ENCODE peak calls at places on chromosomes 2 and 18, in nine cellular contexts. One of them, this sample, is unnamed.

GRCh38 chr18:13003466-13003896 is 12.3 kb downstream of the CEP192 start:
- DNase-seq in hepatocyte: peak
- DNase-seq in activated CD4-positive, alpha-beta T cell treated with anti-CD3 and anti-CD28 coated beads, Interleukin-2, amount 50 U/mL, for 48 hours: no peak
- DNase-seq in activated naive CD4-positive, alpha-beta T cell treated with anti-CD3 and anti-CD28 coated beads, Interleukin-2, amount 10 ng/mL, durations not matched to agents 7 days and 5 days: peak
- DNase-seq in T47D: peak
- DNase-seq in KBM-7: peak
- DNase-seq in T-cell: no peak
- DNase-seq in NCI-H226: peak
- DNase-seq in dermis blood vessel endothelial cell: peak
- DNase-seq in this sample: no peak

GRCh38 chr2:38605298-38605830 is 2.6 kb upstream of the HNRNPLL start:
- DNase-seq in hepatocyte: no peak
- DNase-seq in T47D: no peak
- DNase-seq in dermis blood vessel endothelial cell: no peak
- DNase-seq in KBM-7: no peak
- DNase-seq in activated CD4-positive, alpha-beta T cell treated with anti-CD3 and anti-CD28 coated beads, Interleukin-2, amount 50 U/mL, for 48 hours: no peak
- DNase-seq in NCI-H226: no peak
- DNase-seq in activated naive CD4-positive, alpha-beta T cell treated with anti-CD3 and anti-CD28 coated beads, Interleukin-2, amount 10 ng/mL, durations not matched to agents 7 days and 5 days: no peak
- DNase-seq in T-cell: no peak
- DNase-seq in this sample: no peak

GRCh38 chr18:56516769-56517168 is 121.6 kb downstream of the TXNL1 start:
- DNase-seq in dermis blood vessel endothelial cell: no peak
- DNase-seq in T47D: no peak
- DNase-seq in hepatocyte: no peak
- DNase-seq in activated CD4-positive, alpha-beta T cell treated with anti-CD3 and anti-CD28 coated beads, Interleukin-2, amount 50 U/mL, for 48 hours: no peak
- DNase-seq in activated naive CD4-positive, alpha-beta T cell treated with anti-CD3 and anti-CD28 coated beads, Interleukin-2, amount 10 ng/mL, durations not matched to agents 7 days and 5 days: no peak
- DNase-seq in NCI-H226: peak
- DNase-seq in T-cell: no peak
- DNase-seq in KBM-7: no peak
- DNase-seq in this sample: no peak

GRCh38 chr2:88765154-88765948 is 73.9 kb downstream of the RPIA start:
- DNase-seq in hepatocyte: no peak
- DNase-seq in activated CD4-positive, alpha-beta T cell treated with anti-CD3 and anti-CD28 coated beads, Interleukin-2, amount 50 U/mL, for 48 hours: peak
- DNase-seq in activated naive CD4-positive, alpha-beta T cell treated with anti-CD3 and anti-CD28 coated beads, Interleukin-2, amount 10 ng/mL, durations not matched to agents 7 days and 5 days: peak
- DNase-seq in NCI-H226: peak
- DNase-seq in KBM-7: no peak
- DNase-seq in dermis blood vessel endothelial cell: peak
- DNase-seq in T-cell: peak
- DNase-seq in T47D: no peak
- DNase-seq in this sample: no peak

GRCh38 chr2:33153008-33153407 is 206.3 kb downstream of the LTBP1 start:
- DNase-seq in KBM-7: no peak
- DNase-seq in dermis blood vessel endothelial cell: no peak
- DNase-seq in NCI-H226: peak
- DNase-seq in T47D: no peak
- DNase-seq in T-cell: no peak
- DNase-seq in activated naive CD4-positive, alpha-beta T cell treated with anti-CD3 and anti-CD28 coated beads, Interleukin-2, amount 10 ng/mL, durations not matched to agents 7 days and 5 days: no peak
- DNase-seq in hepatocyte: no peak
- DNase-seq in activated CD4-positive, alpha-beta T cell treated with anti-CD3 and anti-CD28 coated beads, Interleukin-2, amount 50 U/mL, for 48 hours: no peak
- DNase-seq in this sample: no peak

GRCh38 chr2:155223781-155224406 is 525.4 kb downstream of the KCNJ3 start:
- DNase-seq in T-cell: no peak
- DNase-seq in hepatocyte: peak
- DNase-seq in dermis blood vessel endothelial cell: no peak
- DNase-seq in KBM-7: peak
- DNase-seq in NCI-H226: no peak
- DNase-seq in activated CD4-positive, alpha-beta T cell treated with anti-CD3 and anti-CD28 coated beads, Interleukin-2, amount 50 U/mL, for 48 hours: no peak
- DNase-seq in T47D: peak
- DNase-seq in activated naive CD4-positive, alpha-beta T cell treated with anti-CD3 and anti-CD28 coated beads, Interleukin-2, amount 10 ng/mL, durations not matched to agents 7 days and 5 days: no peak
- DNase-seq in this sample: no peak

GRCh38 chr2:60152226-60152833 is 401.1 kb downstream of the BCL11A start:
- DNase-seq in activated naive CD4-positive, alpha-beta T cell treated with anti-CD3 and anti-CD28 coated beads, Interleukin-2, amount 10 ng/mL, durations not matched to agents 7 days and 5 days: no peak
- DNase-seq in NCI-H226: no peak
- DNase-seq in dermis blood vessel endothelial cell: peak
- DNase-seq in T47D: peak
- DNase-seq in T-cell: no peak
- DNase-seq in activated CD4-positive, alpha-beta T cell treated with anti-CD3 and anti-CD28 coated beads, Interleukin-2, amount 50 U/mL, for 48 hours: no peak
- DNase-seq in KBM-7: peak
- DNase-seq in hepatocyte: peak
- DNase-seq in this sample: no peak

GRCh38 chr2:132429351-132429750 is 12.7 kb downstream of the GPR39 start:
- DNase-seq in activated naive CD4-positive, alpha-beta T cell treated with anti-CD3 and anti-CD28 coated beads, Interleukin-2, amount 10 ng/mL, durations not matched to agents 7 days and 5 days: no peak
- DNase-seq in hepatocyte: no peak
- DNase-seq in dermis blood vessel endothelial cell: no peak
- DNase-seq in KBM-7: no peak
- DNase-seq in T47D: no peak
- DNase-seq in T-cell: no peak
- DNase-seq in activated CD4-positive, alpha-beta T cell treated with anti-CD3 and anti-CD28 coated beads, Interleukin-2, amount 50 U/mL, for 48 hours: no peak
- DNase-seq in NCI-H226: no peak
- DNase-seq in this sample: no peak

GRCh38 chr2:149000168-149000938 is 38.1 kb upstream of the LYPD6B start:
- DNase-seq in dermis blood vessel endothelial cell: no peak
- DNase-seq in activated naive CD4-positive, alpha-beta T cell treated with anti-CD3 and anti-CD28 coated beads, Interleukin-2, amount 10 ng/mL, durations not matched to agents 7 days and 5 days: no peak
- DNase-seq in T47D: no peak
- DNase-seq in activated CD4-positive, alpha-beta T cell treated with anti-CD3 and anti-CD28 coated beads, Interleukin-2, amount 50 U/mL, for 48 hours: no peak
- DNase-seq in hepatocyte: no peak
- DNase-seq in T-cell: no peak
- DNase-seq in KBM-7: no peak
- DNase-seq in NCI-H226: no peak
- DNase-seq in this sample: no peak

GRCh38 chr2:72579595-72580180 is 246.1 kb downstream of the EXOC6B start:
- DNase-seq in NCI-H226: peak
- DNase-seq in T-cell: no peak
- DNase-seq in KBM-7: peak
- DNase-seq in activated naive CD4-positive, alpha-beta T cell treated with anti-CD3 and anti-CD28 coated beads, Interleukin-2, amount 10 ng/mL, durations not matched to agents 7 days and 5 days: no peak
- DNase-seq in T47D: peak
- DNase-seq in hepatocyte: peak
- DNase-seq in activated CD4-positive, alpha-beta T cell treated with anti-CD3 and anti-CD28 coated beads, Interleukin-2, amount 50 U/mL, for 48 hours: no peak
- DNase-seq in dermis blood vessel endothelial cell: peak
- DNase-seq in this sample: no peak

GRCh38 chr18:34647251-34647650 is 62.8 kb upstream of the DTNA start:
- DNase-seq in dermis blood vessel endothelial cell: no peak
- DNase-seq in NCI-H226: no peak
- DNase-seq in KBM-7: peak
- DNase-seq in T-cell: no peak
- DNase-seq in activated naive CD4-positive, alpha-beta T cell treated with anti-CD3 and anti-CD28 coated beads, Interleukin-2, amount 10 ng/mL, durations not matched to agents 7 days and 5 days: no peak
- DNase-seq in activated CD4-positive, alpha-beta T cell treated with anti-CD3 and anti-CD28 coated beads, Interleukin-2, amount 50 U/mL, for 48 hours: no peak
- DNase-seq in hepatocyte: no peak
- DNase-seq in T47D: no peak
- DNase-seq in this sample: no peak

GRCh38 chr2:60002158-60002867 is 551.1 kb downstream of the BCL11A start:
- DNase-seq in NCI-H226: no peak
- DNase-seq in T-cell: no peak
- DNase-seq in hepatocyte: no peak
- DNase-seq in dermis blood vessel endothelial cell: no peak
- DNase-seq in KBM-7: peak
- DNase-seq in activated CD4-positive, alpha-beta T cell treated with anti-CD3 and anti-CD28 coated beads, Interleukin-2, amount 50 U/mL, for 48 hours: no peak
- DNase-seq in activated naive CD4-positive, alpha-beta T cell treated with anti-CD3 and anti-CD28 coated beads, Interleukin-2, amount 10 ng/mL, durations not matched to agents 7 days and 5 days: no peak
- DNase-seq in T47D: no peak
- DNase-seq in this sample: no peak

GRCh38 chr18:8081872-8082553 is 514.9 kb downstream of the PTPRM start:
- DNase-seq in activated CD4-positive, alpha-beta T cell treated with anti-CD3 and anti-CD28 coated beads, Interleukin-2, amount 50 U/mL, for 48 hours: no peak
- DNase-seq in T47D: no peak
- DNase-seq in KBM-7: no peak
- DNase-seq in T-cell: no peak
- DNase-seq in dermis blood vessel endothelial cell: no peak
- DNase-seq in NCI-H226: no peak
- DNase-seq in activated naive CD4-positive, alpha-beta T cell treated with anti-CD3 and anti-CD28 coated beads, Interleukin-2, amount 10 ng/mL, durations not matched to agents 7 days and 5 days: no peak
- DNase-seq in hepatocyte: no peak
- DNase-seq in this sample: no peak

GRCh38 chr2:50957880-50958279 is 74.1 kb downstream of the NRXN1 start:
- DNase-seq in NCI-H226: no peak
- DNase-seq in activated CD4-positive, alpha-beta T cell treated with anti-CD3 and anti-CD28 coated beads, Interleukin-2, amount 50 U/mL, for 48 hours: no peak
- DNase-seq in T-cell: no peak
- DNase-seq in T47D: peak
- DNase-seq in KBM-7: no peak
- DNase-seq in activated naive CD4-positive, alpha-beta T cell treated with anti-CD3 and anti-CD28 coated beads, Interleukin-2, amount 10 ng/mL, durations not matched to agents 7 days and 5 days: no peak
- DNase-seq in hepatocyte: no peak
- DNase-seq in dermis blood vessel endothelial cell: no peak
- DNase-seq in this sample: no peak

GRCh38 chr2:178404380-178404767 is 46.6 kb downstream of the PRKRA start:
- DNase-seq in NCI-H226: no peak
- DNase-seq in T-cell: no peak
- DNase-seq in dermis blood vessel endothelial cell: peak
- DNase-seq in T47D: peak
- DNase-seq in hepatocyte: no peak
- DNase-seq in activated CD4-positive, alpha-beta T cell treated with anti-CD3 and anti-CD28 coated beads, Interleukin-2, amount 50 U/mL, for 48 hours: peak
- DNase-seq in activated naive CD4-positive, alpha-beta T cell treated with anti-CD3 and anti-CD28 coated beads, Interleukin-2, amount 10 ng/mL, durations not matched to agents 7 days and 5 days: peak
- DNase-seq in KBM-7: peak
- DNase-seq in this sample: no peak

GRCh38 chr2:210072493-210072892 is 70.1 kb downstream of the RPE start:
- DNase-seq in hepatocyte: no peak
- DNase-seq in activated naive CD4-positive, alpha-beta T cell treated with anti-CD3 and anti-CD28 coated beads, Interleukin-2, amount 10 ng/mL, durations not matched to agents 7 days and 5 days: no peak
- DNase-seq in T-cell: no peak
- DNase-seq in KBM-7: no peak
- DNase-seq in activated CD4-positive, alpha-beta T cell treated with anti-CD3 and anti-CD28 coated beads, Interleukin-2, amount 50 U/mL, for 48 hours: no peak
- DNase-seq in dermis blood vessel endothelial cell: no peak
- DNase-seq in T47D: no peak
- DNase-seq in NCI-H226: no peak
- DNase-seq in this sample: no peak

GRCh38 chr2:148660999-148661398 is 16.4 kb downstream of the EPC2 start:
- DNase-seq in KBM-7: peak
- DNase-seq in NCI-H226: peak
- DNase-seq in T47D: no peak
- DNase-seq in activated naive CD4-positive, alpha-beta T cell treated with anti-CD3 and anti-CD28 coated beads, Interleukin-2, amount 10 ng/mL, durations not matched to agents 7 days and 5 days: no peak
- DNase-seq in dermis blood vessel endothelial cell: no peak
- DNase-seq in T-cell: no peak
- DNase-seq in hepatocyte: no peak
- DNase-seq in activated CD4-positive, alpha-beta T cell treated with anti-CD3 and anti-CD28 coated beads, Interleukin-2, amount 50 U/mL, for 48 hours: no peak
- DNase-seq in this sample: no peak

GRCh38 chr2:28720345-28720744 is 31.3 kb upstream of the PPP1CB start:
- DNase-seq in NCI-H226: no peak
- DNase-seq in KBM-7: no peak
- DNase-seq in activated CD4-positive, alpha-beta T cell treated with anti-CD3 and anti-CD28 coated beads, Interleukin-2, amount 50 U/mL, for 48 hours: no peak
- DNase-seq in T-cell: no peak
- DNase-seq in dermis blood vessel endothelial cell: no peak
- DNase-seq in hepatocyte: no peak
- DNase-seq in activated naive CD4-positive, alpha-beta T cell treated with anti-CD3 and anti-CD28 coated beads, Interleukin-2, amount 10 ng/mL, durations not matched to agents 7 days and 5 days: no peak
- DNase-seq in T47D: no peak
- DNase-seq in this sample: no peak